ENCODE peak calls at places on chromosomes 16 and 17, in six cellular contexts. One of them, this sample, is unnamed.

GRCh38 chr16:81592353-81592866 is 147.8 kb downstream of the CMIP start:
- DNase-seq in HL-60: no peak
- DNase-seq in stomach: no peak
- DNase-seq in kidney tubule cell: no peak
- DNase-seq in GM13976: no peak
- DNase-seq in dermis blood vessel endothelial cell: no peak
- DNase-seq in this sample: no peak

GRCh38 chr17:3556239-3556904 is 1.2 kb downstream of the TRPV3 start:
- DNase-seq in stomach: no peak
- DNase-seq in kidney tubule cell: no peak
- DNase-seq in dermis blood vessel endothelial cell: no peak
- DNase-seq in HL-60: no peak
- DNase-seq in GM13976: no peak
- DNase-seq in this sample: no peak

GRCh38 chr17:45996282-45996937 is 2.6 kb upstream of the STH start:
- DNase-seq in GM13976: no peak
- DNase-seq in kidney tubule cell: no peak
- DNase-seq in dermis blood vessel endothelial cell: no peak
- DNase-seq in HL-60: no peak
- DNase-seq in stomach: no peak
- DNase-seq in this sample: no peak

GRCh38 chr17:49696233-49696761 is 11.5 kb downstream of the SLC35B1 start:
- DNase-seq in HL-60: no peak
- DNase-seq in stomach: no peak
- DNase-seq in GM13976: peak; percentile 79
- DNase-seq in kidney tubule cell: no peak
- DNase-seq in dermis blood vessel endothelial cell: no peak
- DNase-seq in this sample: no peak

GRCh38 chr17:80889231-80889896 is 102.3 kb upstream of the CHMP6 start:
- DNase-seq in kidney tubule cell: no peak
- DNase-seq in dermis blood vessel endothelial cell: no peak
- DNase-seq in stomach: no peak
- DNase-seq in HL-60: no peak
- DNase-seq in GM13976: no peak
- DNase-seq in this sample: no peak

GRCh38 chr17:65020284-65020683 is 36.3 kb downstream of the GNA13 start:
- DNase-seq in stomach: no peak
- DNase-seq in dermis blood vessel endothelial cell: no peak
- DNase-seq in HL-60: peak; percentile 54
- DNase-seq in GM13976: no peak
- DNase-seq in kidney tubule cell: peak; percentile 64
- DNase-seq in this sample: no peak

GRCh38 chr17:55377885-55378284 is 43.8 kb downstream of the MMD start:
- DNase-seq in stomach: no peak
- DNase-seq in GM13976: no peak
- DNase-seq in HL-60: no peak
- DNase-seq in dermis blood vessel endothelial cell: no peak
- DNase-seq in kidney tubule cell: no peak
- DNase-seq in this sample: no peak

GRCh38 chr16:87186440-87186839 is 130.8 kb downstream of the C16orf95 start:
- DNase-seq in stomach: no peak
- DNase-seq in dermis blood vessel endothelial cell: peak; percentile 64
- DNase-seq in HL-60: no peak
- DNase-seq in GM13976: no peak
- DNase-seq in kidney tubule cell: no peak
- DNase-seq in this sample: no peak

GRCh38 chr17:13650096-13650675 is 48.5 kb upstream of the HS3ST3A1 start:
- DNase-seq in stomach: no peak
- DNase-seq in dermis blood vessel endothelial cell: no peak
- DNase-seq in kidney tubule cell: no peak
- DNase-seq in GM13976: no peak
- DNase-seq in HL-60: no peak
- DNase-seq in this sample: no peak

GRCh38 chr17:36197389-36197708 is 791 bp upstream of the CCL3L1 start:
- DNase-seq in stomach: no peak
- DNase-seq in HL-60: no peak
- DNase-seq in GM13976: no peak
- DNase-seq in dermis blood vessel endothelial cell: no peak
- DNase-seq in kidney tubule cell: no peak
- DNase-seq in this sample: no peak

GRCh38 chr17:54466875-54467274 is 433.8 kb upstream of the TOM1L1 start:
- DNase-seq in GM13976: no peak
- DNase-seq in HL-60: no peak
- DNase-seq in kidney tubule cell: no peak
- DNase-seq in dermis blood vessel endothelial cell: no peak
- DNase-seq in stomach: no peak
- DNase-seq in this sample: no peak

GRCh38 chr16:26992661-26993365 is 73.9 kb upstream of the C16orf82 start:
- DNase-seq in kidney tubule cell: no peak
- DNase-seq in HL-60: no peak
- DNase-seq in stomach: no peak
- DNase-seq in GM13976: no peak
- DNase-seq in dermis blood vessel endothelial cell: no peak
- DNase-seq in this sample: no peak

GRCh38 chr16:69831212-69832123 is 69.3 kb downstream of the WWP2 start:
- DNase-seq in GM13976: no peak
- DNase-seq in dermis blood vessel endothelial cell: peak; percentile 40
- DNase-seq in stomach: no peak
- DNase-seq in kidney tubule cell: peak; percentile 74
- DNase-seq in HL-60: no peak
- DNase-seq in this sample: no peak

GRCh38 chr16:57045694-57046381 is 46.5 kb upstream of the CPNE2 start:
- DNase-seq in dermis blood vessel endothelial cell: peak; percentile 76
- DNase-seq in GM13976: peak; percentile 83
- DNase-seq in HL-60: no peak
- DNase-seq in stomach: peak; percentile 32
- DNase-seq in kidney tubule cell: peak; percentile 41
- DNase-seq in this sample: peak; percentile 79

GRCh38 chr16:25922438-25922837 is 230.7 kb downstream of the HS3ST4 start:
- DNase-seq in stomach: no peak
- DNase-seq in HL-60: no peak
- DNase-seq in kidney tubule cell: no peak
- DNase-seq in dermis blood vessel endothelial cell: no peak
- DNase-seq in GM13976: no peak
- DNase-seq in this sample: no peak

GRCh38 chr17:39239640-39240314 is 14.0 kb upstream of the STAC2 start:
- DNase-seq in stomach: peak; percentile 78
- DNase-seq in dermis blood vessel endothelial cell: peak; percentile 62
- DNase-seq in GM13976: peak; percentile 83
- DNase-seq in kidney tubule cell: peak; percentile 49
- DNase-seq in HL-60: no peak
- DNase-seq in this sample: no peak

GRCh38 chr16:50393461-50394214 is 24.9 kb upstream of the BRD7 start:
- DNase-seq in GM13976: no peak
- DNase-seq in HL-60: no peak
- DNase-seq in dermis blood vessel endothelial cell: no peak
- DNase-seq in kidney tubule cell: no peak
- DNase-seq in stomach: no peak
- DNase-seq in this sample: peak; percentile 18

GRCh38 chr16:8120001-8120400 is 470.3 kb downstream of the TMEM114 start:
- DNase-seq in stomach: no peak
- DNase-seq in kidney tubule cell: no peak
- DNase-seq in GM13976: no peak
- DNase-seq in HL-60: no peak
- DNase-seq in dermis blood vessel endothelial cell: no peak
- DNase-seq in this sample: no peak

GRCh38 chr17:27381007-27381501 is 75.2 kb upstream of the KSR1 start:
- DNase-seq in stomach: peak; percentile 63
- DNase-seq in kidney tubule cell: peak; percentile 59
- DNase-seq in HL-60: peak; percentile 68
- DNase-seq in dermis blood vessel endothelial cell: peak; percentile 84
- DNase-seq in GM13976: peak; percentile 92
- DNase-seq in this sample: no peak

GRCh38 chr17:74730491-74731346 is 6.3 kb upstream of the RAB37 start:
- DNase-seq in stomach: no peak
- DNase-seq in GM13976: peak; percentile 32
- DNase-seq in dermis blood vessel endothelial cell: no peak
- DNase-seq in kidney tubule cell: no peak
- DNase-seq in HL-60: no peak
- DNase-seq in this sample: no peak